ENCODE peak calls at places on chromosome X, in four cellular contexts. K is PC-3, S is omental fat pad, C is AG04450. L is an unnamed sample.

GRCh38 chrX:10083809-10084208 is 73.0 kb upstream of the CLCN4 start:
- DNase-seq in K (no peak), S (no peak), C (no peak), L (no peak)

GRCh38 chrX:2708016-2708415 is 16.9 kb downstream of the CD99 start:
- DNase-seq in K (peak), S (no peak), C (no peak), L (no peak)

GRCh38 chrX:11478971-11479370 is 185.8 kb downstream of the AMELX start:
- DNase-seq in K (no peak), S (no peak), C (no peak), L (no peak)

GRCh38 chrX:15497865-15498264 is 2.7 kb upstream of the BMX start:
- DNase-seq in K (peak), S (no peak), C (no peak), L (peak)

GRCh38 chrX:49075347-49075746 is 1.5 kb upstream of the PRAF2 start:
- DNase-seq in K (no peak), S (no peak), C (no peak), L (no peak)

GRCh38 chrX:9775930-9776329 is 10.3 kb upstream of the GPR143 start:
- DNase-seq in K (no peak), S (no peak), C (no peak), L (no peak)

GRCh38 chrX:150767045-150767395 is 73.8 kb downstream of the MTMR1 start:
- DNase-seq in K (no peak), S (no peak), C (no peak), L (no peak)

GRCh38 chrX:75603833-75604232 is 81.0 kb upstream of the ZDHHC15 start:
- DNase-seq in K (peak), S (no peak), C (no peak), L (no peak)

GRCh38 chrX:67720344-67720743 is 176.5 kb downstream of the AR start:
- DNase-seq in K (no peak), S (no peak), C (no peak), L (no peak)

GRCh38 chrX:14915596-14915995 is 42.4 kb downstream of the MOSPD2 start:
- DNase-seq in K (peak), S (no peak), C (no peak), L (no peak)

GRCh38 chrX:109959356-109959871 is 43.5 kb upstream of the TMEM164 start:
- DNase-seq in K (peak), S (no peak), C (no peak), L (no peak)

GRCh38 chrX:105845661-105846060 is 23.3 kb downstream of the NRK start:
- DNase-seq in K (peak), S (no peak), C (no peak), L (no peak)

GRCh38 chrX:11374570-11374969 is 81.4 kb downstream of the AMELX start:
- DNase-seq in K (peak), S (no peak), C (no peak), L (no peak)

GRCh38 chrX:475926-476723 is 89.4 kb upstream of the PPP2R3B start:
- DNase-seq in K (peak), S (no peak), C (no peak), L (no peak)

GRCh38 chrX:149151805-149152757 is 353.0 kb downstream of the IDS start:
- DNase-seq in K (no peak), S (no peak), C (no peak), L (no peak)

GRCh38 chrX:30951003-30951402 is 61.9 kb upstream of the TAB3 start:
- DNase-seq in K (no peak), S (no peak), C (no peak), L (no peak)

GRCh38 chrX:13270360-13270759 is 49.5 kb downstream of the ATXN3L start:
- DNase-seq in K (peak), S (no peak), C (no peak), L (no peak)

GRCh38 chrX:70041993-70042392 is 7.7 kb downstream of the AWAT2 start:
- DNase-seq in K (no peak), S (no peak), C (no peak), L (no peak)

GRCh38 chrX:110044531-110045249 is 41.8 kb downstream of the TMEM164 start:
- DNase-seq in K (no peak), S (no peak), C (no peak), L (no peak)

GRCh38 chrX:19658030-19658429 is 142.7 kb upstream of the MAP3K15 start:
- DNase-seq in K (peak), S (no peak), C (no peak), L (no peak)

GRCh38 chrX:151393514-151393913 is 3.5 kb upstream of the VMA21 start:
- DNase-seq in K (no peak), S (no peak), C (no peak), L (no peak)

GRCh38 chrX:80022363-80023031 is 7.9 kb downstream of the TBX22 start:
- DNase-seq in K (no peak), S (no peak), C (no peak), L (no peak)

GRCh38 chrX:53684415-53685192 is 1.9 kb downstream of the HUWE1 start:
- DNase-seq in K (peak), S (no peak), C (no peak), L (peak)

GRCh38 chrX:110086916-110087484 is 84.1 kb downstream of the TMEM164 start:
- DNase-seq in K (peak), S (no peak), C (peak), L (no peak)

GRCh38 chrX:155612312-155613224 is at the start of gene TMLHE:
- DNase-seq in K (no peak), S (no peak), C (peak), L (peak)

GRCh38 chrX:136619889-136620505 is 28.0 kb upstream of the CD40LG start:
- DNase-seq in K (peak), S (no peak), C (no peak), L (no peak)

GRCh38 chrX:64580035-64580434 is 184.8 kb upstream of the MTMR8 start:
- DNase-seq in K (no peak), S (no peak), C (no peak), L (peak)

GRCh38 chrX:152987801-152988200 is 6.1 kb downstream of the PNMA5 start:
- DNase-seq in K (no peak), S (no peak), C (no peak), L (no peak)

GRCh38 chrX:109600114-109600710 is 24.8 kb downstream of the KCNE5 start:
- DNase-seq in K (no peak), S (no peak), C (no peak), L (peak)

GRCh38 chrX:42615161-42615563 is 162.8 kb downstream of the PPP1R2C start:
- DNase-seq in K (peak), S (no peak), C (no peak), L (peak)

GRCh38 chrX:19554786-19555185 is 39.5 kb upstream of the MAP3K15 start:
- DNase-seq in K (peak), S (no peak), C (no peak), L (no peak)

GRCh38 chrX:50905334-50905733 is 5.2 kb upstream of the BMP15 start:
- DNase-seq in K (peak), S (no peak), C (no peak), L (no peak)
- TF ChIP-seq CTCF in K (peak), S (no peak), C (peak), L (peak)

GRCh38 chrX:101097546-101098453 is at the start of gene CENPI:
- DNase-seq in K (peak), S (peak), C (peak), L (peak)
- TF ChIP-seq CTCF in K (no peak), S (no peak), C (no peak), L (no peak)

DNA sequence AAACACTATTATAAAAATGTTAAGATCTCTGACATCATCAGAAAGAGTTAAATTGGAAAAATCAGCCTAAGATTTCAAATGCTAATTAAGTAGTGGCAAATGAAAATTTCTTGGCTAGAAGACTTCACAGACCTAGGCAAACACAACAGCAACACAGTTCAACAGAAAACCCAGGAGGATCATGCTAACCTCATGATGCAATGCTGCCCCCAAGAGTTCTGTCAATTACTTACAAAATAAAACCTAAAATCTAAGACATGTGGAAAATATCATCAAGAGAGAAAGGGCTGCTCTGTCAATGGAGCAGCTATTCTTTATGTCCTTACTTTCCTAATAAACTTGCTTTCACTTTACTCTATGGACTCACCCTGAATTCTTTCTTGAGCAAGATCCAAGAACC is 21.0 kb downstream of the S100G start:
- DNase-seq in K (peak), S (no peak), C (no peak), L (no peak)
- TF ChIP-seq CTCF in K (peak), S (no peak), C (peak), L (no peak)

DNA sequence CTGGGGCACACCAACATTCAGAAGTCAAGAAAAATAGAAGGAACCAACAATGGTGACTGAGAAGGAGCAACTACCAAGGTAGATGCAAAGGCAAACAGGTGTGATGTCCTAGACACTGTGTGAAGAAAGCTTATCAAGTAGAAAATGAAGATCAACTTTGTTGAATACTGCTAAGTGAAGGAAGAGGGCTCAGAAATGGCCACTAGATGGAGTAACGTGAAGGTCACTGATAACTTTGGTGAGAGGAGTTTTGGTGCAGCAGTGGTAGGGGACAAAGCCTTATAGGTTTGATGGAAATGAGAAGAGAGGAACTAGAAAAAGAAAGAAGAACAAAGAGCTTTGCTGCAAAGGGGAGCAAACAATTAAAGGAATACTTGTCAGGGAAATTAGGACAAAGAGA is 23.5 kb downstream of the OTC start:
- DNase-seq in K (peak), S (no peak), C (no peak), L (no peak)
- TF ChIP-seq CTCF in K (peak), S (no peak), C (peak), L (peak)

DNA sequence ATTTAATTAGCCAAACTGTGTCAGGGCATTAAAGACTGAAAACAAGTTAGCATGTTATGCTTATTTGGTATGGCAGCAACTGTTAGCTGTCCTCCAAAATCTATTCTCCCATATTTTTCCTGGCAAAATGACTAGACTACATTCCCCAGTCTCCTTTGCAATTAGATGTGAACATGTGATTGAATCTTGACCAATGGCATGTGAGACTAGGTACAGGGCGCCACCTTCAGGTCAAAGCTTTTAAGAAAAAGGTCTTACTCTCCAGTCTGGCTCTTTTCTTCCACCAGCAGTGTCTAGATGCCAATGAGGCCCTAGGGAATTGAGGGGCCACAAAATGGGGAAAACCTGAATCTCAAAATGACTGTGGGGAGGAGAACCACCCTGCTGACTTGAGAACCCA is 408.2 kb downstream of the SMARCA1 start:
- DNase-seq in K (peak), S (no peak), C (no peak), L (peak)
- TF ChIP-seq CTCF in K (peak), S (no peak), C (no peak), L (peak)